ENCODE peak calls at places on chromosomes 11 and 22, in eight cellular contexts. One of them, this sample, is unnamed.

GRCh38 chr11:119694334-119694733 is 34.7 kb downstream of the NECTIN1 start:
- DNase-seq in A549: peak
- DNase-seq in kidney: no peak
- DNase-seq in Panc1: no peak
- DNase-seq in psoas muscle: no peak
- DNase-seq in cardiac muscle cell: no peak
- DNase-seq in left lung: no peak
- DNase-seq in lower lobe of right lung: no peak
- DNase-seq in this sample: no peak

GRCh38 chr11:108160970-108161566 is 39.7 kb downstream of the ACAT1 start:
- DNase-seq in A549: no peak
- DNase-seq in kidney: no peak
- DNase-seq in Panc1: no peak
- DNase-seq in psoas muscle: no peak
- DNase-seq in cardiac muscle cell: no peak
- DNase-seq in left lung: no peak
- DNase-seq in lower lobe of right lung: no peak
- DNase-seq in this sample: no peak

GRCh38 chr11:32436751-32437405 is 1.5 kb upstream of the WT1 start:
- DNase-seq in A549: no peak
- DNase-seq in kidney: no peak
- DNase-seq in Panc1: no peak
- DNase-seq in psoas muscle: no peak
- DNase-seq in cardiac muscle cell: no peak
- DNase-seq in left lung: no peak
- DNase-seq in lower lobe of right lung: no peak
- DNase-seq in this sample: no peak

GRCh38 chr11:48055292-48056132 is 75.2 kb downstream of the PTPRJ start:
- DNase-seq in A549: no peak
- DNase-seq in kidney: peak
- DNase-seq in Panc1: no peak
- DNase-seq in psoas muscle: no peak
- DNase-seq in cardiac muscle cell: no peak
- DNase-seq in left lung: no peak
- DNase-seq in lower lobe of right lung: no peak
- DNase-seq in this sample: no peak

GRCh38 chr22:19523240-19524169 is 705 bp downstream of the CLDN5 start:
- DNase-seq in A549: no peak
- DNase-seq in kidney: no peak
- DNase-seq in Panc1: no peak
- DNase-seq in psoas muscle: no peak
- DNase-seq in cardiac muscle cell: peak
- DNase-seq in left lung: no peak
- DNase-seq in lower lobe of right lung: no peak
- DNase-seq in this sample: no peak

GRCh38 chr11:64916040-64916847 is 765 bp downstream of the ATG2A start:
- DNase-seq in A549: peak
- DNase-seq in kidney: peak
- DNase-seq in Panc1: peak
- DNase-seq in psoas muscle: peak
- DNase-seq in cardiac muscle cell: no peak
- DNase-seq in left lung: peak
- DNase-seq in lower lobe of right lung: no peak
- DNase-seq in this sample: no peak

GRCh38 chr22:20464912-20465758 is 27.5 kb upstream of the SCARF2 start:
- DNase-seq in A549: no peak
- DNase-seq in kidney: peak
- DNase-seq in Panc1: no peak
- DNase-seq in psoas muscle: peak
- DNase-seq in cardiac muscle cell: no peak
- DNase-seq in left lung: no peak
- DNase-seq in lower lobe of right lung: no peak
- DNase-seq in this sample: no peak

GRCh38 chr11:130055637-130056036 is 14.1 kb upstream of the APLP2 start:
- DNase-seq in A549: no peak
- DNase-seq in kidney: no peak
- DNase-seq in Panc1: no peak
- DNase-seq in psoas muscle: no peak
- DNase-seq in cardiac muscle cell: no peak
- DNase-seq in left lung: no peak
- DNase-seq in lower lobe of right lung: no peak
- DNase-seq in this sample: no peak

GRCh38 chr22:35477911-35478582 is 62.6 kb upstream of the RASD2 start:
- DNase-seq in A549: peak
- DNase-seq in kidney: peak
- DNase-seq in Panc1: no peak
- DNase-seq in psoas muscle: peak
- DNase-seq in cardiac muscle cell: no peak
- DNase-seq in left lung: no peak
- DNase-seq in lower lobe of right lung: no peak
- DNase-seq in this sample: no peak

GRCh38 chr11:102576350-102576749 is 45.8 kb upstream of the MMP7 start:
- DNase-seq in A549: no peak
- DNase-seq in kidney: no peak
- DNase-seq in Panc1: no peak
- DNase-seq in psoas muscle: no peak
- DNase-seq in cardiac muscle cell: no peak
- DNase-seq in left lung: no peak
- DNase-seq in lower lobe of right lung: no peak
- DNase-seq in this sample: no peak

GRCh38 chr11:69949327-69949726 is 128.8 kb upstream of the ANO1 start:
- DNase-seq in A549: peak
- DNase-seq in kidney: peak
- DNase-seq in Panc1: peak
- DNase-seq in psoas muscle: peak
- DNase-seq in cardiac muscle cell: no peak
- DNase-seq in left lung: no peak
- DNase-seq in lower lobe of right lung: no peak
- DNase-seq in this sample: peak

GRCh38 chr22:41899992-41900651 is 14.8 kb downstream of the SHISA8 start:
- DNase-seq in A549: no peak
- DNase-seq in kidney: no peak
- DNase-seq in Panc1: no peak
- DNase-seq in psoas muscle: peak
- DNase-seq in cardiac muscle cell: no peak
- DNase-seq in left lung: no peak
- DNase-seq in lower lobe of right lung: peak
- DNase-seq in this sample: no peak

DNA sequence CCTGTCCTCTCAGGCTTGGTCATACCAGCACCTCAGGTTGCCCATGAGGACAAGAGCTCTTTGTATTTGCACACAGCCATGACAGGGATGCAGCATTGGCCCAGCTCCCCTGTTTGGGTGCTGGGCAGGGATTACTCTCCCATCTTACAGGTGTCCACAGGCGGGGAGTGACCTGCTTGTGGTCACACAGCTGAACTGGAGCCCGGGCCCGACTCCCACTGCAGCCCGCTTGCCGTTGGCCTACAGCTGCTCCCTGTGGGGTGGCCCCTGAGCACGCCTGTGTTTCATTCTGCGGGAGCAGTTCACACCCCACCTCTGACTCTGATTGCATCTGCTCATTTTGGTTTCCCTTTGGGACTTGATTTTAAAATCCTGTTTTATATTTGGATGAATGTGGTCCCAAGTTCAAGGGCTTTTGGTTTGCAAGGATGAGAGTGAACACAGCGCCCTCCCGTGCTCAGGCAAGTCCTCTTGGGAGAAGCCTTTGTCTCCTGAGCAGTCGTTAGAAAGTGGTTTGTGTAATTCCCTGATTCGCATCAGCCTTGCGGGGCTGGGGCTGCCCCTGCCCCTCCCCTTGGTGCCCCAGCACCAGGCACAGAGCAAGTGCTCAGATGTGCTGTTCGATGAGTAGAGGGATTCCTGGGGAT is 9.3 kb downstream of the PICK1 start:
- DNase-seq in A549: no peak
- DNase-seq in kidney: peak
- DNase-seq in Panc1: no peak
- DNase-seq in psoas muscle: peak
- DNase-seq in cardiac muscle cell: no peak
- DNase-seq in left lung: no peak
- DNase-seq in lower lobe of right lung: no peak
- DNase-seq in this sample: peak
- TF ChIP-seq CTCF in A549: no peak
- TF ChIP-seq CTCF in kidney: no peak
- TF ChIP-seq CTCF in Panc1: no peak
- TF ChIP-seq CTCF in psoas muscle: no peak
- TF ChIP-seq CTCF in cardiac muscle cell: no peak
- TF ChIP-seq CTCF in left lung: no peak
- TF ChIP-seq CTCF in lower lobe of right lung: no peak
- TF ChIP-seq CTCF in this sample: no peak

DNA sequence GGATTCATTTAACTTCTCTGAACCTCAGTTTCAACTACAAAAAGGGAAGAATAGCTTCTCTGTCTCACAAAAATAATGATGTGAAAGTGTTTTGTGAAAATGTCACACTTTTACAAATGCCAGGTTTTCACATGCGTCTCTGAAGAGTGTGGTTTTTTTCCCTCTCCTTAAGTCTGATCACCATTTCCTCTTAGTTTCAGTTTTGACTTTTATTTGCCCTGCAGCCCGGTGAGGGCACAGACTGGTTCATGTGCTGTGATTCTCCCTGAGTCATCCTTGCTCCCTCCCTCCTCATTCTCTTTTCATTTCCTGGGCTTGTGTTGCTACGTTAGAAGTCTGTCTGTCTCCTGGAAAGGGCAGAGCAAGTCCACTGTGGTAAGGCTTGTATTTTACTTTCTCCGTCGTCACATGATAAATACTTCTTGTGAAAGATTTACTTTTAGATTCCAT is 67.8 kb downstream of the BID start:
- DNase-seq in A549: peak
- DNase-seq in kidney: no peak
- DNase-seq in Panc1: peak
- DNase-seq in psoas muscle: no peak
- DNase-seq in cardiac muscle cell: no peak
- DNase-seq in left lung: peak
- DNase-seq in lower lobe of right lung: no peak
- DNase-seq in this sample: no peak
- H3K4me3 ChIP-seq in A549: peak
- H3K4me3 ChIP-seq in kidney: peak
- H3K4me3 ChIP-seq in Panc1: peak
- H3K4me3 ChIP-seq in psoas muscle: peak
- H3K4me3 ChIP-seq in cardiac muscle cell: no peak
- H3K4me3 ChIP-seq in left lung: peak
- H3K4me3 ChIP-seq in lower lobe of right lung: peak
- H3K4me3 ChIP-seq in this sample: no peak

GRCh38 chr11:1457856-1458255 is 28.7 kb downstream of the MOB2 start:
- DNase-seq in A549: no peak
- DNase-seq in kidney: no peak
- DNase-seq in Panc1: no peak
- DNase-seq in psoas muscle: no peak
- DNase-seq in cardiac muscle cell: no peak
- DNase-seq in left lung: no peak
- DNase-seq in lower lobe of right lung: no peak
- DNase-seq in this sample: no peak

GRCh38 chr11:1457326-1457680 is 29.3 kb downstream of the MOB2 start:
- DNase-seq in A549: no peak
- DNase-seq in kidney: no peak
- DNase-seq in Panc1: no peak
- DNase-seq in psoas muscle: no peak
- DNase-seq in cardiac muscle cell: no peak
- DNase-seq in left lung: no peak
- DNase-seq in lower lobe of right lung: no peak
- DNase-seq in this sample: no peak

GRCh38 chr11:1459739-1460395 is 26.7 kb downstream of the MOB2 start:
- DNase-seq in A549: no peak
- DNase-seq in kidney: no peak
- DNase-seq in Panc1: no peak
- DNase-seq in psoas muscle: no peak
- DNase-seq in cardiac muscle cell: no peak
- DNase-seq in left lung: no peak
- DNase-seq in lower lobe of right lung: no peak
- DNase-seq in this sample: no peak

GRCh38 chr11:1459219-1459575 is 27.4 kb downstream of the MOB2 start:
- DNase-seq in A549: no peak
- DNase-seq in kidney: no peak
- DNase-seq in Panc1: no peak
- DNase-seq in psoas muscle: no peak
- DNase-seq in cardiac muscle cell: no peak
- DNase-seq in left lung: no peak
- DNase-seq in lower lobe of right lung: no peak
- DNase-seq in this sample: no peak

DNA sequence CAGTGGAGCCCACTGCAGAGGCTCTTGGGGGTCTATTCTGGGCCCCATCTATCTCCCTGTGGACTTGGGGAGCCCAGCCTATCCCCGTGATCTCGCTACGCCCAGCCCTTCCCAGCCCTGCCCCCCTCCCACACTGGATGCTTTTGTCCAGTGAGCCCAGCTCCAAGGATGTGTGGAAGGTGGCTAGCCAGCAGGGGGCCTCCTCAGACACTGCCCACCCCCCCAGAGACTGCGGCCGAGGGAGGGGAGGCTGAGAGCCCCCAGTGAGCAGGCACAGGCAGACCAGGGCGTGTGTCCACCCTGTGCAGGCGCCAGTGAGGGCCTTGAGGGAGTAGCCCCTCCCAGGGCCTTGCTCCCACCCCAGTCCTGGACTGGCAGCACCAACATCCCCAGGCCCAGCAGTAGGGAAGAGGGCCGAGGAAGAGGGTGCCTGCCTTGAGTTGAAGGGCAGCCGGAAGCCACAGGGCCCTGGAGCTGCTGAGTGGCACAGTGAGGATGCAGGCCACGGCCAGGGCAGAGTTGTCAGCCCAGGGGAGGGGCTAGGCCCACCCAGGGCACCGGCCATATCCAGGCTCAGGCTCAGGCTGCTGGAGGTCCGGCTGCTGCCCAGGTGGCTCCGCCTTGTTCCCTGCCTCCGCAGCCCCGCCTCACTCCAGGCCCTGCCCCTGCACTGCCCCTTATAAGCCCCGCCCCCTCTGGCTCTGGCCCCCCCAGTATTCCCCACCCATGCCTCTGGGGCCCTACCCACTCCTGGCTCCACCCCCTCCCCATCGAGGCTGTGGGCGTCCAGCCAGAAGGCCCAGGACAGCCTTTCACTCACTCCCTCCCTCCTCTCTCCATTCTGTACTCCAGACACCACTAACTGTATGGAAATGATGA is 28.0 kb downstream of the MOB2 start:
- DNase-seq in A549: peak
- DNase-seq in kidney: peak
- DNase-seq in Panc1: no peak
- DNase-seq in psoas muscle: peak
- DNase-seq in cardiac muscle cell: peak
- DNase-seq in left lung: peak
- DNase-seq in lower lobe of right lung: peak
- DNase-seq in this sample: no peak
- TF ChIP-seq CTCF in A549: peak
- TF ChIP-seq CTCF in kidney: no peak
- TF ChIP-seq CTCF in Panc1: peak
- TF ChIP-seq CTCF in psoas muscle: no peak
- TF ChIP-seq CTCF in cardiac muscle cell: peak
- TF ChIP-seq CTCF in left lung: no peak
- TF ChIP-seq CTCF in lower lobe of right lung: peak
- TF ChIP-seq CTCF in this sample: peak

GRCh38 chr11:104917259-104918112 is 19.2 kb upstream of the CASP12 start:
- DNase-seq in A549: no peak
- DNase-seq in kidney: no peak
- DNase-seq in Panc1: no peak
- DNase-seq in psoas muscle: no peak
- DNase-seq in cardiac muscle cell: no peak
- DNase-seq in left lung: no peak
- DNase-seq in lower lobe of right lung: no peak
- DNase-seq in this sample: no peak
- H3K4me3 ChIP-seq in A549: peak
- H3K4me3 ChIP-seq in kidney: peak
- H3K4me3 ChIP-seq in Panc1: peak
- H3K4me3 ChIP-seq in psoas muscle: peak
- H3K4me3 ChIP-seq in cardiac muscle cell: no peak
- H3K4me3 ChIP-seq in left lung: peak
- H3K4me3 ChIP-seq in lower lobe of right lung: peak
- H3K4me3 ChIP-seq in this sample: peak

GRCh38 chr11:5712507-5712906 is 22.9 kb downstream of the TRIM22 start:
- DNase-seq in A549: peak
- DNase-seq in kidney: no peak
- DNase-seq in Panc1: no peak
- DNase-seq in psoas muscle: no peak
- DNase-seq in cardiac muscle cell: no peak
- DNase-seq in left lung: no peak
- DNase-seq in lower lobe of right lung: no peak
- DNase-seq in this sample: no peak
- TF ChIP-seq CTCF in A549: peak
- TF ChIP-seq CTCF in kidney: peak
- TF ChIP-seq CTCF in Panc1: peak
- TF ChIP-seq CTCF in psoas muscle: peak
- TF ChIP-seq CTCF in cardiac muscle cell: peak
- TF ChIP-seq CTCF in left lung: peak
- TF ChIP-seq CTCF in lower lobe of right lung: peak
- TF ChIP-seq CTCF in this sample: peak

This sample was measured in RWPE2.